ENCODE peak calls at places on chromosomes 4 and X, in seven cellular contexts. One of them, this sample, is unnamed.

GRCh38 chr4:52234539-52235174 is 183.6 kb downstream of the SPATA18 start:
- DNase-seq in T follicular helper cell: no peak
- DNase-seq in lower leg skin: no peak
- DNase-seq in NCI-H1436: peak
- DNase-seq in A172: peak
- DNase-seq in CD8-positive, alpha-beta memory T cell: no peak
- DNase-seq in Peyer's patch: no peak
- DNase-seq in this sample: peak

GRCh38 chrX:45614853-45615252 is 414.2 kb upstream of the DIPK2B start:
- DNase-seq in NCI-H1436: no peak
- DNase-seq in A172: peak
- DNase-seq in lower leg skin: no peak
- DNase-seq in T follicular helper cell: no peak
- DNase-seq in Peyer's patch: no peak
- DNase-seq in CD8-positive, alpha-beta memory T cell: no peak
- DNase-seq in this sample: no peak

GRCh38 chrX:126165401-126165720 is 728 bp downstream of the DCAF12L2 start:
- DNase-seq in Peyer's patch: no peak
- DNase-seq in T follicular helper cell: no peak
- DNase-seq in A172: no peak
- DNase-seq in NCI-H1436: no peak
- DNase-seq in CD8-positive, alpha-beta memory T cell: no peak
- DNase-seq in lower leg skin: peak
- DNase-seq in this sample: no peak

GRCh38 chrX:123960956-123961267 is 594 bp upstream of the STAG2 start:
- DNase-seq in A172: no peak
- DNase-seq in NCI-H1436: no peak
- DNase-seq in Peyer's patch: no peak
- DNase-seq in CD8-positive, alpha-beta memory T cell: no peak
- DNase-seq in T follicular helper cell: no peak
- DNase-seq in lower leg skin: no peak
- DNase-seq in this sample: no peak

GRCh38 chr4:165201806-165202205 is 5.6 kb upstream of the KLHL2 start:
- DNase-seq in CD8-positive, alpha-beta memory T cell: no peak
- DNase-seq in NCI-H1436: no peak
- DNase-seq in A172: no peak
- DNase-seq in Peyer's patch: no peak
- DNase-seq in lower leg skin: no peak
- DNase-seq in T follicular helper cell: no peak
- DNase-seq in this sample: no peak

GRCh38 chrX:115642895-115643530 is 82.0 kb downstream of the PLS3 start:
- DNase-seq in lower leg skin: no peak
- DNase-seq in Peyer's patch: no peak
- DNase-seq in NCI-H1436: peak
- DNase-seq in T follicular helper cell: peak
- DNase-seq in A172: peak
- DNase-seq in CD8-positive, alpha-beta memory T cell: no peak
- DNase-seq in this sample: peak

GRCh38 chrX:108000751-108001150 is 18.6 kb upstream of the TEX13B start:
- DNase-seq in T follicular helper cell: no peak
- DNase-seq in lower leg skin: no peak
- DNase-seq in Peyer's patch: no peak
- DNase-seq in CD8-positive, alpha-beta memory T cell: no peak
- DNase-seq in A172: no peak
- DNase-seq in NCI-H1436: peak
- DNase-seq in this sample: no peak

GRCh38 chr4:25310066-25310824 is 2.3 kb upstream of the ZCCHC4 start:
- DNase-seq in A172: no peak
- DNase-seq in T follicular helper cell: no peak
- DNase-seq in NCI-H1436: no peak
- DNase-seq in lower leg skin: no peak
- DNase-seq in Peyer's patch: no peak
- DNase-seq in CD8-positive, alpha-beta memory T cell: no peak
- DNase-seq in this sample: no peak

GRCh38 chrX:103423955-103424640 is 47.8 kb downstream of the BEX3 start:
- DNase-seq in T follicular helper cell: no peak
- DNase-seq in CD8-positive, alpha-beta memory T cell: no peak
- DNase-seq in NCI-H1436: no peak
- DNase-seq in Peyer's patch: no peak
- DNase-seq in lower leg skin: no peak
- DNase-seq in A172: no peak
- DNase-seq in this sample: no peak

GRCh38 chr4:7857238-7857701 is 82.4 kb downstream of the AFAP1 start:
- DNase-seq in CD8-positive, alpha-beta memory T cell: no peak
- DNase-seq in lower leg skin: no peak
- DNase-seq in Peyer's patch: no peak
- DNase-seq in A172: peak
- DNase-seq in NCI-H1436: no peak
- DNase-seq in T follicular helper cell: no peak
- DNase-seq in this sample: no peak

GRCh38 chrX:154981116-154981411 is 41.5 kb downstream of the F8 start:
- DNase-seq in Peyer's patch: no peak
- DNase-seq in CD8-positive, alpha-beta memory T cell: no peak
- DNase-seq in T follicular helper cell: no peak
- DNase-seq in NCI-H1436: no peak
- DNase-seq in lower leg skin: no peak
- DNase-seq in A172: no peak
- DNase-seq in this sample: no peak

GRCh38 chr4:69497081-69497480 is 1.4 kb upstream of the UGT2B4 start:
- DNase-seq in NCI-H1436: no peak
- DNase-seq in A172: peak
- DNase-seq in Peyer's patch: no peak
- DNase-seq in CD8-positive, alpha-beta memory T cell: no peak
- DNase-seq in lower leg skin: no peak
- DNase-seq in T follicular helper cell: no peak
- DNase-seq in this sample: no peak

GRCh38 chrX:350534-351321 is 32.1 kb upstream of the GTPBP6 start:
- DNase-seq in A172: no peak
- DNase-seq in NCI-H1436: no peak
- DNase-seq in CD8-positive, alpha-beta memory T cell: no peak
- DNase-seq in lower leg skin: no peak
- DNase-seq in T follicular helper cell: no peak
- DNase-seq in Peyer's patch: no peak
- DNase-seq in this sample: no peak

GRCh38 chr4:112274959-112275358 is 10.7 kb downstream of the TIFA start:
- DNase-seq in T follicular helper cell: no peak
- DNase-seq in lower leg skin: no peak
- DNase-seq in A172: no peak
- DNase-seq in CD8-positive, alpha-beta memory T cell: no peak
- DNase-seq in Peyer's patch: no peak
- DNase-seq in NCI-H1436: no peak
- DNase-seq in this sample: no peak

GRCh38 chr4:2290488-2290887 is 28.6 kb upstream of the MXD4 start:
- DNase-seq in Peyer's patch: no peak
- DNase-seq in NCI-H1436: no peak
- DNase-seq in A172: no peak
- DNase-seq in lower leg skin: peak
- DNase-seq in T follicular helper cell: no peak
- DNase-seq in CD8-positive, alpha-beta memory T cell: no peak
- DNase-seq in this sample: no peak

GRCh38 chr4:8304827-8305695 is 35.5 kb downstream of the HTRA3 start:
- DNase-seq in T follicular helper cell: no peak
- DNase-seq in Peyer's patch: no peak
- DNase-seq in lower leg skin: peak
- DNase-seq in CD8-positive, alpha-beta memory T cell: no peak
- DNase-seq in A172: no peak
- DNase-seq in NCI-H1436: no peak
- DNase-seq in this sample: no peak

This sample was measured in HuH-7.